ENCODE peak calls at places on chromosomes 5 and 9, in four cellular contexts. T, B, H and V are unnamed samples.

GRCh38 chr9:126558051-126558665 is 55.6 kb upstream of the LMX1B start:
- DNase-seq in T (peak), B (peak), H (peak), V (peak)

GRCh38 chr9:124869986-124870560 is 8.1 kb downstream of the ARPC5L start:
- DNase-seq in T (peak), H (peak), B (peak), V (peak)

GRCh38 chr9:77750284-77750683 is 102.2 kb upstream of the GNA14 start:
- DNase-seq in B (peak), H (no peak), T (no peak), V (no peak)

GRCh38 chr9:135925496-135926133 is 18.3 kb upstream of the CAMSAP1 start:
- DNase-seq in B (no peak), H (no peak), T (no peak), V (no peak)

GRCh38 chr9:118306773-118307172 is 602.6 kb downstream of the TLR4 start:
- DNase-seq in T (no peak), H (no peak), B (no peak), V (peak)

GRCh38 chr9:7237473-7238243 is 479.9 kb downstream of the KDM4C start:
- DNase-seq in H (no peak), B (peak), T (no peak), V (peak)

GRCh38 chr5:66722653-66723052 is 126.5 kb downstream of the MAST4 start:
- DNase-seq in T (no peak), H (no peak), B (peak), V (no peak)

GRCh38 chr5:177452688-177453638 is 6.3 kb downstream of the PRR7 start:
- DNase-seq in B (peak), T (no peak), H (no peak), V (peak)

GRCh38 chr9:2013688-2014087 is 1.5 kb upstream of the SMARCA2 start:
- DNase-seq in B (no peak), T (no peak), H (no peak), V (no peak)

GRCh38 chr9:1007312-1007711 is 30.9 kb downstream of the DMRT3 start:
- DNase-seq in H (no peak), B (no peak), T (no peak), V (no peak)

GRCh38 chr5:109612278-109612905 is 77.3 kb upstream of the MAN2A1 start:
- DNase-seq in H (no peak), B (peak), T (no peak), V (no peak)

GRCh38 chr9:130470950-130471349 is 26.2 kb downstream of the ASS1 start:
- DNase-seq in B (no peak), H (no peak), T (no peak), V (no peak)

GRCh38 chr5:99449786-99450185 is 521.0 kb upstream of the CHD1 start:
- DNase-seq in T (no peak), B (peak), H (no peak), V (no peak)

GRCh38 chr5:107104040-107104773 is 566.5 kb downstream of the EFNA5 start:
- DNase-seq in H (no peak), B (no peak), T (no peak), V (no peak)

GRCh38 chr5:176744584-176744965 is 65.8 kb upstream of the UNC5A start:
- DNase-seq in T (no peak), B (peak), H (no peak), V (peak)

GRCh38 chr5:135100011-135100410 is 66.0 kb upstream of the PITX1 start:
- DNase-seq in T (no peak), B (no peak), H (no peak), V (no peak)

GRCh38 chr5:15638341-15638740 is 138.4 kb downstream of the FBXL7 start:
- DNase-seq in B (no peak), H (no peak), T (no peak), V (no peak)

GRCh38 chr9:120931278-120932085 is 4.9 kb upstream of the TRAF1 start:
- DNase-seq in H (no peak), B (peak), T (peak), V (peak)

GRCh38 chr9:8599937-8600336 is 800.4 kb upstream of the DMAC1 start:
- DNase-seq in B (peak), T (no peak), H (no peak), V (no peak)

GRCh38 chr9:134455951-134456739 is 129.9 kb downstream of the RXRA start:
- DNase-seq in T (peak), B (peak), H (peak), V (peak)

GRCh38 chr5:103525366-103525765 is 37.2 kb downstream of the NUDT12 start:
- DNase-seq in B (no peak), T (no peak), H (no peak), V (no peak)

GRCh38 chr5:92886751-92887150 is 694.3 kb downstream of the NR2F1-AS1 start:
- DNase-seq in T (no peak), B (no peak), H (no peak), V (no peak)

GRCh38 chr5:119532637-119533036 is 80.3 kb downstream of the HSD17B4 start:
- DNase-seq in T (no peak), H (no peak), B (no peak), V (no peak)